ENCODE peak calls at places on chromosomes 7 and 10, in nine cellular contexts. One of them, this sample, is unnamed.

GRCh38 chr7:76358478-76359110 is at the start of gene YWHAG:
- DNase-seq in A549: no peak
- DNase-seq in skeletal muscle cell: peak
- DNase-seq in AG08395: peak
- DNase-seq in NCI-H1694 treated with DMSO at 0.1 percent for 48 hours: peak
- DNase-seq in DND-41: no peak
- DNase-seq in hippocampal formation: peak
- DNase-seq in Calu3: peak
- DNase-seq in naive thymus-derived CD4-positive, alpha-beta T cell: peak
- DNase-seq in this sample: peak

GRCh38 chr7:19144661-19145428 is at the start of gene FERD3L:
- DNase-seq in NCI-H1694 treated with DMSO at 0.1 percent for 48 hours: no peak
- DNase-seq in DND-41: no peak
- DNase-seq in AG08395: no peak
- DNase-seq in naive thymus-derived CD4-positive, alpha-beta T cell: no peak
- DNase-seq in A549: no peak
- DNase-seq in skeletal muscle cell: no peak
- DNase-seq in hippocampal formation: no peak
- DNase-seq in Calu3: no peak
- DNase-seq in this sample: peak

GRCh38 chr10:100999742-101000601 is at the start of gene LZTS2:
- DNase-seq in hippocampal formation: no peak
- DNase-seq in NCI-H1694 treated with DMSO at 0.1 percent for 48 hours: no peak
- DNase-seq in Calu3: peak
- DNase-seq in DND-41: no peak
- DNase-seq in naive thymus-derived CD4-positive, alpha-beta T cell: no peak
- DNase-seq in A549: no peak
- DNase-seq in skeletal muscle cell: no peak
- DNase-seq in AG08395: no peak
- DNase-seq in this sample: peak

GRCh38 chr7:141220263-141220662 is 146.4 kb downstream of the TMEM178B start:
- DNase-seq in DND-41: no peak
- DNase-seq in naive thymus-derived CD4-positive, alpha-beta T cell: no peak
- DNase-seq in A549: peak
- DNase-seq in skeletal muscle cell: no peak
- DNase-seq in hippocampal formation: no peak
- DNase-seq in Calu3: peak
- DNase-seq in NCI-H1694 treated with DMSO at 0.1 percent for 48 hours: peak
- DNase-seq in AG08395: no peak
- DNase-seq in this sample: no peak

GRCh38 chr10:72025832-72026231 is 61.6 kb downstream of the CHST3 start:
- DNase-seq in hippocampal formation: no peak
- DNase-seq in skeletal muscle cell: no peak
- DNase-seq in NCI-H1694 treated with DMSO at 0.1 percent for 48 hours: no peak
- DNase-seq in naive thymus-derived CD4-positive, alpha-beta T cell: no peak
- DNase-seq in A549: no peak
- DNase-seq in AG08395: no peak
- DNase-seq in Calu3: no peak
- DNase-seq in DND-41: no peak
- DNase-seq in this sample: peak

GRCh38 chr10:117160567-117160966 is 22.5 kb upstream of the VAX1 start:
- DNase-seq in naive thymus-derived CD4-positive, alpha-beta T cell: no peak
- DNase-seq in skeletal muscle cell: no peak
- DNase-seq in DND-41: no peak
- DNase-seq in AG08395: no peak
- DNase-seq in Calu3: no peak
- DNase-seq in A549: no peak
- DNase-seq in hippocampal formation: no peak
- DNase-seq in NCI-H1694 treated with DMSO at 0.1 percent for 48 hours: no peak
- DNase-seq in this sample: no peak

GRCh38 chr7:134788191-134788590 is 8.8 kb downstream of the CALD1 start:
- DNase-seq in Calu3: no peak
- DNase-seq in AG08395: no peak
- DNase-seq in skeletal muscle cell: no peak
- DNase-seq in A549: no peak
- DNase-seq in naive thymus-derived CD4-positive, alpha-beta T cell: no peak
- DNase-seq in DND-41: no peak
- DNase-seq in hippocampal formation: no peak
- DNase-seq in NCI-H1694 treated with DMSO at 0.1 percent for 48 hours: no peak
- DNase-seq in this sample: peak

GRCh38 chr10:22893776-22894175 is 34.1 kb upstream of the ARMC3 start:
- DNase-seq in DND-41: no peak
- DNase-seq in naive thymus-derived CD4-positive, alpha-beta T cell: no peak
- DNase-seq in A549: no peak
- DNase-seq in hippocampal formation: no peak
- DNase-seq in NCI-H1694 treated with DMSO at 0.1 percent for 48 hours: no peak
- DNase-seq in AG08395: no peak
- DNase-seq in skeletal muscle cell: no peak
- DNase-seq in Calu3: no peak
- DNase-seq in this sample: no peak

This sample was measured in osteoblast.